ENCODE peak calls at places on chromosomes 5 and 9, in eight cellular contexts. D is suprapubic skin, A is lower lobe of right lung, E is heart right ventricle, M is left ventricle myocardium inferior, L is tibial artery, G is HL-60, I is transverse colon. Z is an unnamed sample.

GRCh38 chr9:80841888-80842287 is 847.5 kb downstream of the TLE1 start:
- DNase-seq in E (no peak), G (no peak), I (no peak), A (no peak), D (no peak), L (no peak), M (no peak), Z (no peak)

GRCh38 chr5:135225856-135226560 is 173.0 kb downstream of the MACROH2A1 start:
- DNase-seq in L (peak), G (peak), I (no peak), M (no peak), A (peak), D (peak), E (no peak), Z (no peak)

GRCh38 chr5:32760091-32760509 is 49.0 kb downstream of the NPR3 start:
- DNase-seq in A (no peak), D (no peak), M (no peak), E (no peak), G (no peak), L (no peak), I (no peak), Z (no peak)

GRCh38 chr5:54637654-54638053 is 120.1 kb downstream of the SNX18 start:
- DNase-seq in E (peak), A (no peak), G (no peak), M (peak), D (no peak), L (peak), I (no peak), Z (no peak)

GRCh38 chr9:110464321-110464720 is 115.2 kb downstream of the SVEP1 start:
- DNase-seq in E (no peak), I (no peak), A (no peak), L (no peak), M (no peak), G (no peak), D (no peak), Z (no peak)

GRCh38 chr9:17204611-17205165 is 69.8 kb downstream of the CNTLN start:
- DNase-seq in D (no peak), A (no peak), L (no peak), G (no peak), I (no peak), E (no peak), M (no peak), Z (no peak)

GRCh38 chr9:68705636-68706578 is 867 bp downstream of the PIP5K1B start:
- DNase-seq in M (peak), D (no peak), E (peak), I (peak), L (peak), A (no peak), G (peak), Z (no peak)

GRCh38 chr5:97044057-97044456 is 98.4 kb downstream of the LIX1 start:
- DNase-seq in E (peak), I (peak), L (no peak), G (no peak), D (no peak), A (no peak), M (peak), Z (no peak)

GRCh38 chr9:109109962-109110325 is 9.8 kb downstream of the TMEM245 start:
- DNase-seq in L (no peak), E (no peak), A (no peak), D (no peak), M (no peak), G (no peak), I (no peak), Z (no peak)

GRCh38 chr5:149464796-149465489 is 85.9 kb upstream of the IL17B start:
- DNase-seq in G (no peak), I (peak), L (peak), E (peak), A (no peak), D (no peak), M (no peak), Z (no peak)

GRCh38 chr5:138330813-138331448 is 673 bp downstream of the CDC25C start:
- DNase-seq in M (no peak), E (no peak), D (no peak), L (no peak), G (no peak), A (no peak), I (no peak), Z (no peak)

GRCh38 chr9:135345775-135346433 is 133.7 kb upstream of the PPP1R26 start:
- DNase-seq in L (no peak), A (peak), D (no peak), I (no peak), G (no peak), M (no peak), E (no peak), Z (no peak)

GRCh38 chr9:18791074-18791473 is 241.9 kb downstream of the SAXO1 start:
- DNase-seq in A (no peak), G (no peak), M (no peak), I (no peak), E (no peak), D (no peak), L (no peak), Z (no peak)

GRCh38 chr5:135833961-135834638 is 363 bp upstream of the SLC25A48 start:
- DNase-seq in M (no peak), E (no peak), I (no peak), L (no peak), A (no peak), G (peak), D (no peak), Z (no peak)

GRCh38 chr5:161165998-161166660 is 314.1 kb upstream of the ATP10B start:
- DNase-seq in D (no peak), E (no peak), M (no peak), G (no peak), I (no peak), A (no peak), L (no peak), Z (no peak)

GRCh38 chr9:124861342-124862229 is at the start of the genes ARPC5L and RPL35:
- DNase-seq in D (peak), I (peak), L (peak), E (peak), G (peak), M (peak), A (peak), Z (peak)

GRCh38 chr9:23825143-23825531 is 903 bp downstream of the ELAVL2 start:
- DNase-seq in E (no peak), D (no peak), G (no peak), L (no peak), I (no peak), A (no peak), M (no peak), Z (no peak)
- H3K4me3 ChIP-seq in E (peak), D (peak), G (no peak), L (peak), I (no peak), A (peak), M (peak), Z (no peak)

GRCh38 chr5:57085306-57086081 is 88.4 kb upstream of the GPBP1 start:
- DNase-seq in G (no peak), L (no peak), E (no peak), A (no peak), I (no peak), M (no peak), D (no peak), Z (no peak)

DNA sequence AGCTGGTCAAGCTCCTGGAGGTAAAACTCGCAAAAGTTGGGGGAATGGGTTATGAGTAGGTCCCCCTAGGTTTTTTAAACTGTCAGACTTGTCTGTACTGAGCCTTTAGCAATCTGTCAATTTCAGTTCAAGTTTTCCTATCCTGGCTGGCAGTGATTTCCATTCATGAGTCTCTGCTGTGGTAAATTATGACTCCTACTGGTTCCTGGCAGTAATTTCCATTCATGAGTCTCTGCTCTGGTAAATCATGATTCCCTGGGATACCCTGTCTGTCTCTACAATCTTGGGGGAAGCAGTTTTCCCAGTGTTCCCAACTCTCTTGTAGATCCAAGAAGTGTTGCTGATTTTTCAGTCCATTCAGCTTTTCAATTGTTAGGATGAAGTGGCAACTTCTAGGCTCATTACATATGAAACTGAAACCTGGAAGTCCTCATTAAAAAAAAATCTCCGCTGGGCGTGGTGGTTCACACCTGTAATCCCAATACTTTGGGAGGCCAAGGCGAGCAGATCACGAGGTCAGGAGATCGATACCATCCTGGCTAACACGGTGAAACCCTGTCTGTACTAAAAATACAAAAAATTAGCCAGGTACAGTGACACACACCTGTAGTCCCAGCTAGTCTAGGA is 91.3 kb upstream of the GPBP1 start:
- DNase-seq in D (no peak), L (no peak), E (no peak), M (no peak), I (no peak), A (no peak), G (no peak), Z (no peak)
- TF ChIP-seq CTCF in D (no peak), L (no peak), E (peak), M (peak), I (peak), A (no peak), G (no peak), Z (no peak)

GRCh38 chr9:34796924-34797323 is 87.0 kb upstream of the CCL21 start:
- DNase-seq in I (no peak), D (no peak), E (no peak), G (peak), L (no peak), M (no peak), A (peak), Z (no peak)
- H3K4me3 ChIP-seq in I (no peak), D (no peak), E (no peak), G (no peak), L (no peak), M (no peak), A (no peak), Z (no peak)

GRCh38 chr9:131348631-131349521 is 45.0 kb upstream of the PRRC2B start:
- DNase-seq in M (no peak), A (peak), L (no peak), I (no peak), G (no peak), D (peak), E (no peak), Z (no peak)
- TF ChIP-seq CTCF in M (no peak), A (no peak), L (no peak), I (no peak), G (no peak), D (no peak), E (no peak), Z (no peak)

DNA sequence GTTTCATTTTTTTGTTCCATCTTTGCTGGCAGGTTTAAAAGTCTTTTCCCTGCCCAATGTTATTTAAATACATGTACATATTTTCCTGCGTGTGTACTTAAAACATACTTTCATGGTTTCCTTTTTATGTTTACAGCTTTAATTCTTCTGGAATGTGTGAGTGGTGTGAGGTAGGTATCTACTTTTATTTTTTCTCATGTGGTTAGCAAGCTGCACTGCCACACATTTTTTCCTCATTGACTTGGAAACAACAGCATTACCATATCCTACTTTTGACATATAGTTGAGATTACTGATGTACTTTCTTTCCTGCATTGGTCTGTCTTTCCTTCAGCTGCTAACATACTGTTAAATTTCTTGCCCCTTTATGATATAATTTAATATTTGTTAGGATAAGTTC is 51.4 kb upstream of the COL15A1 start:
- DNase-seq in A (no peak), I (no peak), L (no peak), D (no peak), G (no peak), M (no peak), E (no peak), Z (no peak)
- H3K4me3 ChIP-seq in A (no peak), I (no peak), L (no peak), D (no peak), G (no peak), M (no peak), E (no peak), Z (no peak)

DNA sequence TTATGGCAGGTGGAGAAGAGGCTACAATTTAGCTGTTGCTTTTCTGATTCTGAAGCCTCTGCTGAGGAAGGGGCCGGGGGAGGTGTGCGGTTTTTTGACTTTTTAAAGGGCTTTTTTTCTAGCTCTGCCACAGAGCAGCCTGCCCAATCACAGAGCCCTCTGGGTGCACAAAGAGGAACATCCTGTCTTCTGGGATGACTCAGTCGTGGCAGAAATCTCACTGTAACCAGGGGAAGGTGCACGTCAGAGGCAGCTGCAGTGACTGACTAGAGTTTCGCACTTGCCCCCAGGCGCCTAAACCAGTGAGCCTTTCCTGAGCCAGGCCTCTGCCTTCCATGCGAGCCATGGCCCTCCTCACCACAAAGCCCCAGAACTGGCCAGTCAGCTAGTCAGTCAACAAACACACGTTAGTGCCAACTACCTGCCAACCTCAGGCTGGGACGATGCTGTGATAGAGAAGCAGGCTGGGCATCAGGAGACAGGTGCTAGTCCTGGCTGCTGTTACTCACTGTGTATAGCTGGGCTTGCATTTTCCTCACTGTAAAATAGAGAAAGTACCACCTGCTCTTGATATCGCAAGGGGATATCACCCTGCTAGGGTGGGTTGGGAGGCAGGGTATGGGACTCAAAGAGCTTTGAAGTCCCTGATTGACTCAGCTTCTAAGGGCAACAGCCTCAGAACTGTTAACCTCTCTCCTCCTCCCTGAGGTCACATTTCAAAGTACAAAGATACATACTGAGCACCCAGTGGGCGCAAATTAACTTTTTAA is 2.2 kb downstream of the AKNA start:
- DNase-seq in G (peak), L (peak), I (peak), M (peak), A (peak), E (peak), D (peak), Z (peak)
- TF ChIP-seq CTCF in G (no peak), L (no peak), I (no peak), M (no peak), A (no peak), E (no peak), D (no peak), Z (no peak)

GRCh38 chr9:34612788-34613390 is 992 bp upstream of the RPP25L start:
- DNase-seq in L (peak), E (peak), I (peak), G (peak), M (peak), D (peak), A (peak), Z (no peak)

GRCh38 chr9:34610434-34611206 is 1.3 kb downstream of the RPP25L start:
- DNase-seq in M (no peak), D (no peak), E (no peak), A (peak), L (no peak), I (no peak), G (peak), Z (no peak)

GRCh38 chr9:34611251-34611810 is 566 bp downstream of the RPP25L start:
- DNase-seq in D (no peak), L (no peak), E (no peak), A (peak), G (no peak), M (no peak), I (no peak), Z (no peak)

GRCh38 chr9:34615132-34615531 is 3.2 kb upstream of the RPP25L start:
- DNase-seq in I (no peak), A (no peak), M (no peak), E (no peak), D (no peak), G (no peak), L (no peak), Z (no peak)

GRCh38 chr9:34611811-34612787 is at the start of gene RPP25L:
- DNase-seq in I (peak), M (peak), A (peak), L (peak), D (peak), G (peak), E (peak), Z (no peak)
- H3K4me3 ChIP-seq in I (peak), M (peak), A (peak), L (peak), D (peak), G (peak), E (peak), Z (peak)

DNA sequence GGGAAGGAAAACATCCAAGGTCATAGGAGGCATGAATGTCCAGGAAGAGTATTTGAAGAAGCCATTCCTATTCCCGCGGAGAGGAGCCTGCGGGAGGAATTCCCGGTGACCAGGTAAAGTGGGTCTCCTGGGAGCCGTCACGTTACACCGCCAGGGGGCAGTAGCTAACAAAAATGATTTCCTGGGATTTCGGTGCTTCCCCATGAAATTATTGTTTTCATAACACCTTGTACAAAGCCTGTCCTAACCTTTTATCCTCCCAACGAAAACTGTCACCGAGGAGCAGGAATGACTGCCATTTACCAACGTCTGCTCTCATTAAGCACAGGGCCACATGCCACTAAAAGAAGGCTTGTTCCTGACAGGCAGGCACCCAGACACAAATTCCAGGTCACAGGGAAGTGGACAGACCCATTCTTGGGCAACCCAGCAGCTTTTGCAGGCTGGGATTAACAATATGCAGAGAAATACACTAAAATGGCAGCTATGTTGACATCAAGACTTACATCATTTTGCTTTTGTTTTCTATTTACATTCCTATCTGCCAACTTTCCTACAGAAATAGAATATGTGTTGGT is 41.2 kb upstream of the CTSL start:
- DNase-seq in M (no peak), A (no peak), G (peak), E (peak), D (peak), L (no peak), I (peak), Z (no peak)
- TF ChIP-seq CTCF in M (peak), A (peak), G (peak), E (peak), D (peak), L (peak), I (peak), Z (peak)